ENCODE peak calls at places on chromosomes 16 and 17, in six cellular contexts. F is upper lobe of right lung, J is NCI-H1105, E is prostate gland, N is MCF 10A, O is HTR-8/SVneo. P is an unnamed sample.

GRCh38 chr17:7354262-7354781 is 634 bp upstream of the TMEM95 start:
- DNase-seq in F (no peak), J (peak), E (no peak), N (peak), O (no peak), P (no peak)

GRCh38 chr17:9991796-9992195 is 86.7 kb upstream of the RCVRN start:
- DNase-seq in F (no peak), J (no peak), E (no peak), N (no peak), O (no peak), P (no peak)

GRCh38 chr16:60107467-60107866 is 1373.4 kb upstream of the GOT2 start:
- DNase-seq in F (no peak), J (no peak), E (no peak), N (no peak), O (no peak), P (no peak)

GRCh38 chr17:10743316-10744009 is 13.6 kb upstream of the TMEM220 start:
- DNase-seq in F (no peak), J (no peak), E (no peak), N (peak), O (no peak), P (no peak)

GRCh38 chr17:79223953-79224352 is 149.3 kb downstream of the ENGASE start:
- DNase-seq in F (no peak), J (no peak), E (no peak), N (no peak), O (no peak), P (no peak)

GRCh38 chr16:54722210-54722676 is 208.4 kb upstream of the IRX5 start:
- DNase-seq in F (no peak), J (no peak), E (no peak), N (no peak), O (no peak), P (no peak)

GRCh38 chr17:66915204-66915611 is 49.3 kb upstream of the CACNG4 start:
- DNase-seq in F (no peak), J (peak), E (peak), N (peak), O (peak), P (peak)

GRCh38 chr17:68053237-68054030 is 17.9 kb downstream of the KPNA2 start:
- DNase-seq in F (no peak), J (no peak), E (no peak), N (no peak), O (peak), P (no peak)

GRCh38 chr17:43613911-43614310 is 47.8 kb downstream of the MEOX1 start:
- DNase-seq in F (no peak), J (no peak), E (no peak), N (no peak), O (no peak), P (no peak)

GRCh38 chr17:8160224-8160577 is 2.5 kb downstream of the VAMP2 start:
- DNase-seq in F (no peak), J (no peak), E (no peak), N (no peak), O (no peak), P (no peak)

GRCh38 chr16:89330177-89330856 is 112.8 kb downstream of the ZNF778 start:
- DNase-seq in F (peak), J (peak), E (no peak), N (peak), O (peak), P (peak)

GRCh38 chr16:19236561-19236960 is 49.0 kb upstream of the CLEC19A start:
- DNase-seq in F (no peak), J (no peak), E (no peak), N (no peak), O (no peak), P (no peak)

GRCh38 chr17:59439261-59439660 is 107.8 kb downstream of the YPEL2 start:
- DNase-seq in F (no peak), J (no peak), E (no peak), N (no peak), O (no peak), P (no peak)

GRCh38 chr16:46632778-46633733 is 11.9 kb upstream of the SHCBP1 start:
- DNase-seq in F (no peak), J (no peak), E (no peak), N (no peak), O (no peak), P (no peak)

GRCh38 chr17:50280801-50281441 is 6.7 kb downstream of the TMEM92 start:
- DNase-seq in F (no peak), J (no peak), E (no peak), N (no peak), O (no peak), P (no peak)

GRCh38 chr16:83021049-83021448 is 394.3 kb downstream of the CDH13 start:
- DNase-seq in F (no peak), J (no peak), E (no peak), N (no peak), O (no peak), P (no peak)

GRCh38 chr16:73054131-73054496 is 6.2 kb upstream of the ZFHX3 start:
- DNase-seq in F (no peak), J (no peak), E (no peak), N (no peak), O (no peak), P (peak)

GRCh38 chr16:15618392-15618791 is 24.6 kb downstream of the MARF1 start:
- DNase-seq in F (no peak), J (no peak), E (no peak), N (no peak), O (peak), P (no peak)

GRCh38 chr16:84505249-84506156 is 1.0 kb upstream of the MEAK7 start:
- DNase-seq in F (peak), J (no peak), E (no peak), N (peak), O (no peak), P (no peak)

GRCh38 chr17:50322271-50322670 is 23.7 kb upstream of the XYLT2 start:
- DNase-seq in F (no peak), J (no peak), E (no peak), N (no peak), O (no peak), P (no peak)

GRCh38 chr17:64964796-64965195 is 45.5 kb upstream of the LRRC37A3 start:
- DNase-seq in F (no peak), J (no peak), E (no peak), N (no peak), O (no peak), P (no peak)

GRCh38 chr17:3557768-3558583 is at the start of gene TRPV3:
- DNase-seq in F (no peak), J (no peak), E (peak), N (peak), O (no peak), P (no peak)

GRCh38 chr16:50696575-50697420 is 3.4 kb downstream of the NOD2 start:
- DNase-seq in F (peak), J (no peak), E (peak), N (peak), O (peak), P (peak)

GRCh38 chr16:84054271-84054670 is 11.7 kb upstream of the SLC38A8 start:
- DNase-seq in F (peak), J (no peak), E (no peak), N (no peak), O (no peak), P (no peak)

GRCh38 chr16:80614908-80615696 is 74.3 kb downstream of the DYNLRB2 start:
- DNase-seq in F (no peak), J (no peak), E (no peak), N (peak), O (peak), P (no peak)

GRCh38 chr17:7652659-7653343 is 2.1 kb downstream of the ATP1B2 start:
- DNase-seq in F (no peak), J (no peak), E (no peak), N (no peak), O (no peak), P (no peak)

GRCh38 chr16:70523621-70524405 is at the start of gene SF3B3:
- DNase-seq in F (peak), J (peak), E (peak), N (peak), O (peak), P (peak)

GRCh38 chr16:2019919-2020831 is 590 bp downstream of the NPW start:
- DNase-seq in F (no peak), J (no peak), E (no peak), N (no peak), O (no peak), P (no peak)

GRCh38 chr16:8936421-8936820 is 27.3 kb downstream of the USP7 start:
- DNase-seq in F (no peak), J (no peak), E (peak), N (peak), O (peak), P (peak)

GRCh38 chr17:77700165-77700881 is 258.2 kb upstream of the TNRC6C start:
- DNase-seq in F (no peak), J (no peak), E (no peak), N (no peak), O (no peak), P (no peak)